ENCODE peak calls at places on chromosome 22, in five cellular contexts. B, C, Y, S and R are unnamed samples.

GRCh38 chr22:38051261-38051660 is 5.9 kb upstream of the PICK1 start:
- DNase-seq in B (no peak), C (no peak), Y (no peak), S (no peak), R (no peak)

GRCh38 chr22:33006220-33006954 is 51.8 kb downstream of the SYN3 start:
- DNase-seq in B (no peak), C (no peak), Y (no peak), S (no peak), R (no peak)

GRCh38 chr22:44807915-44808690 is 55.7 kb downstream of the ARHGAP8 start:
- DNase-seq in B (peak; percentile 45), C (peak; percentile 8), Y (no peak), S (no peak), R (no peak)

GRCh38 chr22:37379085-37379484 is 48.2 kb downstream of the ELFN2 start:
- DNase-seq in B (no peak), C (no peak), Y (no peak), S (no peak), R (no peak)

GRCh38 chr22:27452916-27453315 is 348.6 kb downstream of the MN1 start:
- DNase-seq in B (no peak), C (no peak), Y (no peak), S (no peak), R (no peak)

GRCh38 chr22:37358917-37359316 is 68.4 kb downstream of the ELFN2 start:
- DNase-seq in B (no peak), C (no peak), Y (no peak), S (no peak), R (no peak)

GRCh38 chr22:43293259-43293658 is 49.9 kb downstream of the SCUBE1 start:
- DNase-seq in B (no peak), C (no peak), Y (no peak), S (no peak), R (no peak)

GRCh38 chr22:43826142-43827093 is 14.3 kb upstream of the EFCAB6 start:
- DNase-seq in B (peak; percentile 74), C (peak; percentile 82), Y (peak; percentile 63), S (peak; percentile 55), R (no peak)

GRCh38 chr22:19477321-19478085 is 1.5 kb downstream of the UFD1 start:
- DNase-seq in B (no peak), C (peak; percentile 9), Y (no peak), S (no peak), R (no peak)

GRCh38 chr22:43777204-43777671 is 34.9 kb downstream of the EFCAB6 start:
- DNase-seq in B (no peak), C (peak; percentile 93), Y (peak; percentile 36), S (no peak), R (no peak)

GRCh38 chr22:17915676-17916075 is 108.7 kb downstream of the MICAL3 start:
- DNase-seq in B (no peak), C (no peak), Y (no peak), S (no peak), R (no peak)

GRCh38 chr22:33065230-33065629 is 7.0 kb upstream of the SYN3 start:
- DNase-seq in B (no peak), C (no peak), Y (no peak), S (no peak), R (no peak)

DNA sequence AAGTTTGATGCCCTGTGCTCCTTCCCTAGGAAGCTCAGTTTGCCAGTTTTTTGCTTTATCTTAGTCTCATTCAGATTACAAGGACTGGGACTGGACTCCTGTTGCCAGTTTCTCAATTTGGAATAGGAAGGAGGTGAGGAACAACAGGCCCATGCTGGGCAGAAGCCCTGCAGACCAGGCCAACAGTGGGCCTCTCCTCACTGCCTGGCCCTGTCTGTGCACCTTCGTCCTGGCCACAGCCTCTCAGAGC is 23.7 kb downstream of the MED15 start:
- DNase-seq in B (no peak), C (no peak), Y (no peak), S (no peak), R (no peak)
- H3K27ac ChIP-seq in B (peak overlapping the region; percentile 67), C (peak overlapping the region; percentile 96), Y (peak overlapping the region; percentile 100), S (no peak overlapping the region), R (peak overlapping the region; percentile 73)

DNA sequence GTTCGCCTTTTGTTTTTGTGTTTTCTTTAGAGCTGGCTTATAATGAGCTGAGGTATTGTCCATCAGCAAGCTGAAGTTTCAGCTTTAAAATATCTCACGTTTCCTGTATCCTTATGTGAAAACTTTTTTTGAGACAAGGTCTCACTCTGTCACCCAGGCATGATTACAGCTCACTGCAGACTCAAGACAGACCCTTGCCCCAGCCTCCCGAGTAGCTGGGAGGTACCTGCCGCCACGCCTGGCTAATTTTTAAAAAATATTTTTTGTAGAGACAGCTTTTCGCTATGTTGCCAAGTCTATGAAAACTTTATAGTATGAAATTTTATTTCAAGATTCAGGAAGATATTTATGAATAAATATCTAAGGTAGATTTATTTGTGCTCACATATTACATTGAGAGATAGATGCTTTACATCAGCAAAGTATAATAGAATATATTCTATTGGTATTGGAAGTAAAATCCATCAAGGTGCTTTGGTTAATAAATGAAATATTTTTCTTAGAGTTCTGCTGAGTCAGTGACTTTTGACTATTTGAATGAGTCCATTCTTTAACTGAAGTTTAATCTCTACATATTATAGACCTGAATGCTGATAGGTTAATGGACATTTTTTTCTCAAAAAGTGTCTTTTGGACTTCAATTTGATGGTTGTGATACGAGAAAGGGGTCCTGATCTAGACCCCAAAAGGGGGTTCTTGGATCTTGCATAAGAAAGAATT is 10.2 kb downstream of the KREMEN1 start:
- DNase-seq in B (no peak), C (no peak), Y (no peak), S (no peak), R (no peak)
- H3K27ac ChIP-seq in B (no peak overlapping the region), C (no peak overlapping the region), Y (no peak overlapping the region), S (no peak overlapping the region), R (no peak overlapping the region)

GRCh38 chr22:24952837-24953293 is 349 bp downstream of the KIAA1671 start:
- DNase-seq in B (peak; percentile 86), C (peak; percentile 47), Y (peak; percentile 73), S (peak; percentile 68), R (no peak)
- H3K27ac ChIP-seq in B (peak overlapping the region; percentile 93), C (no peak overlapping the region), Y (peak overlapping the region; percentile 97), S (peak overlapping the region; percentile 69), R (peak overlapping the region; percentile 76)

DNA sequence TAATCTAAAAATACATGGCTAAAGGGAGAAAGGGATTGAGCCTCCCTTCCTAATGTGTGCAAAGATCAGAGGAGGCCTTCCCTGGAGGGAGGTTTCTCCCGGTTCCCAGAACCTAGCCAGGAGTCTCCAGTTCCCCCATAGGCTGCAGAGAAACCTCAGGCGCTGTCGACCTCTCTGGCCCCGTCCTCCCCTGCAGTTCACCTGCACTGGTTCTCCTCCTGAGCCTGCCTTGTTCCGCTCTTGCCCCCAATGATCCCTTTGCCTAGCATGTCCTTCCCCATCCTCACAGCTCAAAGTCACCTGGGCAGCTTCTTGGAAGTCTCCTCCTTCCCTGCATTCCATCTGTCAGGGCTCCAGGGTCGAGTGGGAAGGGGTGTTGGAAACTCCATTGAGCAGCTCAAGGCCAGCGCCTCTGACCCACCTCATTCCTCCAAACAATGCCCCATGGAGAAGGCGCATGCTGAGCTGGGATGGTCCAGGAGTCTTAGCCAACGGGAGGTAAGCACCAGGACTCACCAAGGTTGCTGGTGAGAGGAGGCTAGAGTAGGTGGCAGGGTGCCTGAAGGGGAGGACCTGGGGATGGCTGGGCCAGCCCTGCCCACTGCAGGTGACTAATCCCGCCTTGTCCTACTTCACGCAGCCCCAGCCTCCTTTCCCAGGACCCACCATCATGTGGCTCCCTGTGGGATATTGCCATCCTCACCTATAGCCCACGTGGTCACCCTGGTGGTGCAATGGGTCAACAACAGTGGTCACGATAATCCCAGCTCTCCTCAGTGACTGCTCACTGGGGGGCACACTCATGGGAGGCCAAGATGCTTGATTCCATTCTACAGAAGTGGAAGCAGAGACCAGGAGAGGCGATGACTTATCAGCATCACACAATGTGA is 15.4 kb downstream of the RSPH14 start:
- DNase-seq in B (no peak), C (no peak), Y (no peak), S (no peak), R (no peak)
- H3K27ac ChIP-seq in B (no peak overlapping the region), C (no peak overlapping the region), Y (no peak overlapping the region), S (peak overlapping the region; percentile 82), R (no peak overlapping the region)

GRCh38 chr22:45885941-45886395 is 91.0 kb downstream of the WNT7B start:
- DNase-seq in B (peak; percentile 74), C (no peak), Y (no peak), S (peak; percentile 10), R (peak; percentile 12)

GRCh38 chr22:45883811-45884170 is 93.2 kb downstream of the WNT7B start:
- DNase-seq in B (no peak), C (no peak), Y (no peak), S (no peak), R (no peak)

GRCh38 chr22:45886502-45886901 is 90.5 kb downstream of the WNT7B start:
- DNase-seq in B (no peak), C (no peak), Y (no peak), S (peak; percentile 12), R (no peak)

GRCh38 chr22:45884201-45885067 is 92.5 kb downstream of the WNT7B start:
- DNase-seq in B (peak; percentile 69), C (no peak), Y (no peak), S (peak; percentile 5), R (no peak)

DNA sequence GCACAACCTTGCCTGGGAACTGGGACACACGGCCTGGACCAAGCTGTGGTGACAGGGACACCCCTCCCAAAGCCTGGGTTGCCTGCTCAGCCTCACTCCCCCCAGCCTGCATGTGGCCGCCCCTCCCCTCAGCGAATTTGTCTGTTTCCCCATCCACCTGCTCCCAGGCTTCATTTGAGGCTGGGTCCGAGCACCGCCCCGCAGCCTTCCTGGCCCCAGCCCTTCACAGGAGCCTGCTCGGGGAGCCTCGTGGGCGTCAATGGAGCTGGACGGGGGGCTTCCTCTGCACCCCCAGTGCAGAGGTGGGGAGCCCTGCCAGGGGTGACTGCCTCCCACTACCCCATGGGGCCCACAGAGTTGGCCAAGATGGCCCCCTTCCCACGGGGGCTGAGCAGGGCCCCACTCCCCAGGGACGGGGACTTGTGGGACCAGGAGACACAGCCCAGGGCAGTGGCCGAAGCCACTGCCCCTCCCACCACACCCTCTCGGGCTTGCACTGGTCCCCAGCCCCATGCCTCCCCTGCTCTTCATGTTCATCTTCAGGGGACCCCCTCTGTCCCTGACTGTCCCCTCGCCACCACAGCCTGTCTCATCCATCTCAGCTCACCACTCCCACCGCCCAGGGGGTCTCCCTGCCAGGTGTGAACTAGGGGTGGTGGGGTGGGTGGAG is 91.7 kb downstream of the WNT7B start:
- DNase-seq in B (peak; percentile 61), C (no peak), Y (no peak), S (no peak), R (no peak)
- H3K27ac ChIP-seq in B (no peak overlapping the region), C (no peak overlapping the region), Y (no peak overlapping the region), S (no peak overlapping the region), R (no peak overlapping the region)

GRCh38 chr22:40181323-40181722 is 3.6 kb downstream of the TNRC6B start:
- DNase-seq in B (no peak), C (no peak), Y (no peak), S (no peak), R (no peak)
- H3K27ac ChIP-seq in B (no peak overlapping the region), C (no peak overlapping the region), Y (peak overlapping the region; percentile 13), S (no peak overlapping the region), R (no peak overlapping the region)

DNA sequence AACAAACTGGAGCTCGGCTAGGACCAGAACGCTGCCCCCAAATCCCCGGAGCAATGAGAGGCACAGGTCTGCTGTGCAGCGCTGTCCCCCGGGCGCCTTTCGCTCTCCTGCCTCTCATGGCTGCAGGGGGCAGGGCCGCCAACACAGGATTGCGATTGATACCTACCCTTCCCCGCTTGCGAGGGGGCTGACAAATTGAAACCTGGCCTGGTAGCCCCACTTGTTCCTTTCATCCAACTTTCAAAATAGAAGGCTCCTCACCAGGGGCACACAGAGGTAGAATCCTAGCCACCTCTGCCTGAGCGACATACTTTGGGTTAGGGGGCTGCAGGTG is 642 bp upstream of the CASTOR1 start:
- DNase-seq in B (no peak), C (no peak), Y (no peak), S (no peak), R (no peak)
- H3K27ac ChIP-seq in B (peak overlapping the region; percentile 93), C (peak overlapping the region; percentile 17), Y (peak overlapping the region; percentile 95), S (peak overlapping the region; percentile 87), R (peak overlapping the region; percentile 65)